ENCODE peak calls at places on chromosomes 16 and 17, in ten cellular contexts. Q, L, H, E, N, Y, V, F, D and M are unnamed samples.
A peak's percentile ranks its signal among the peaks of the same experiment; 100 is the strongest.

GRCh38 chr16:11254913-11255736 is 879 bp downstream of the SOCS1 start:
- DNase-seq in Q (peak; percentile 46), L (peak; percentile 71), H (peak; percentile 58), E (peak; percentile 65), N (no peak), Y (peak; percentile 60), V (peak; percentile 34), F (peak; percentile 86), D (no peak), M (peak; percentile 88)

GRCh38 chr17:63950940-63951907 is 19.1 kb upstream of the CD79B start:
- DNase-seq in Q (no peak), L (peak; percentile 84), H (no peak), E (no peak), N (no peak), Y (peak; percentile 45), V (no peak), F (no peak), D (no peak), M (no peak)

GRCh38 chr17:47675380-47676198 is 18.4 kb upstream of the TBKBP1 start:
- DNase-seq in Q (no peak), L (no peak), H (no peak), E (no peak), N (no peak), Y (no peak), V (no peak), F (no peak), D (no peak), M (no peak)

GRCh38 chr16:59696495-59696894 is 962.4 kb upstream of the GOT2 start:
- DNase-seq in Q (no peak), L (no peak), H (no peak), E (no peak), N (no peak), Y (no peak), V (no peak), F (no peak), D (no peak), M (no peak)

GRCh38 chr16:1533443-1533951 is at the start of gene TMEM204:
- DNase-seq in Q (no peak), L (no peak), H (no peak), E (peak; percentile 72), N (no peak), Y (no peak), V (peak; percentile 78), F (peak; percentile 81), D (peak; percentile 91), M (no peak)

GRCh38 chr17:38861399-38861843 is 7.9 kb upstream of the RPL23 start:
- DNase-seq in Q (no peak), L (no peak), H (no peak), E (no peak), N (no peak), Y (no peak), V (no peak), F (no peak), D (no peak), M (no peak)

GRCh38 chr17:31838641-31839225 is 20.3 kb downstream of the COPRS start:
- DNase-seq in Q (no peak), L (no peak), H (no peak), E (peak; percentile 36), N (no peak), Y (no peak), V (peak; percentile 66), F (peak; percentile 15), D (no peak), M (no peak)

GRCh38 chr16:21685034-21685455 is 21.3 kb downstream of the OTOA start:
- DNase-seq in Q (no peak), L (no peak), H (no peak), E (no peak), N (no peak), Y (peak; percentile 36), V (no peak), F (no peak), D (no peak), M (no peak)

GRCh38 chr17:38885728-38886642 is 16.1 kb downstream of the LASP1 start:
- DNase-seq in Q (no peak), L (no peak), H (no peak), E (peak; percentile 60), N (no peak), Y (no peak), V (peak; percentile 52), F (peak; percentile 52), D (no peak), M (no peak)

GRCh38 chr17:70752966-70753467 is 583.7 kb downstream of the KCNJ2 start:
- DNase-seq in Q (no peak), L (no peak), H (no peak), E (no peak), N (no peak), Y (no peak), V (no peak), F (no peak), D (no peak), M (no peak)

GRCh38 chr16:89922477-89922883 is 662 bp upstream of the TUBB3 start:
- DNase-seq in Q (no peak), L (peak; percentile 78), H (no peak), E (peak; percentile 97), N (peak; percentile 64), Y (peak; percentile 55), V (peak; percentile 91), F (peak; percentile 96), D (peak; percentile 82), M (peak; percentile 88)

GRCh38 chr17:33832295-33832694 is 422.8 kb upstream of the CCL2 start:
- DNase-seq in Q (no peak), L (no peak), H (no peak), E (no peak), N (no peak), Y (no peak), V (no peak), F (no peak), D (no peak), M (no peak)

GRCh38 chr16:3004781-3005284 is 7.9 kb upstream of the CLDN9 start:
- DNase-seq in Q (no peak), L (peak; percentile 74), H (no peak), E (no peak), N (no peak), Y (peak; percentile 64), V (no peak), F (no peak), D (no peak), M (peak; percentile 90)

GRCh38 chr16:1823821-1824220 is 2.8 kb downstream of the HAGH start:
- DNase-seq in Q (no peak), L (no peak), H (no peak), E (peak; percentile 50), N (no peak), Y (peak; percentile 47), V (peak; percentile 59), F (no peak), D (no peak), M (no peak)

GRCh38 chr16:12613131-12613991 is 190.3 kb downstream of the CPPED1 start:
- DNase-seq in Q (no peak), L (no peak), H (no peak), E (no peak), N (no peak), Y (peak; percentile 68), V (peak; percentile 39), F (peak; percentile 46), D (no peak), M (no peak)

DNA sequence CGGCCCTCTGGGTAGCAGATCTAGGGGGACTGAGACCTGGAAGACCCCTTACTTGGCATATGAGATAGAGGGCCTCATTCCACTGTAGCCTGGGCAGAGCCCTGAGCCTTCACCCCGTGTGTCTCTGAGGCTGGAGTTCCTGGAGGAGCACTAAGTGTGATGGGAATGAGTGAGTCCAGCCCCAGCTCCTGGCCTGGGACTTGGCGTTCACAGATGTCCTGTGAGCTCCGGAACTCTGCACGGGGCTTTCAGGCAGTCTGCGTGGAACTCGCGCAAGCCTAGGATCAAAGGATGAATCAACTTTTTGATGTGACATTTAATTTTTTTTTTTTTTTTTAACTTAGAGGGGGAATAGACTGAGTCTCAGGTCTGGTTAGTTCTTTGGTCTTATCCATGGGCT is 1.8 kb downstream of the NKD1 start:
- DNase-seq in Q (no peak), L (no peak), H (no peak), E (no peak), N (no peak), Y (no peak), V (no peak), F (no peak), D (no peak), M (no peak)
- H3K27ac ChIP-seq in Q (no peak overlapping the region), L (no peak overlapping the region), H (no peak overlapping the region), E (no peak overlapping the region), N (no peak overlapping the region), Y (no peak overlapping the region), V (no peak overlapping the region), F (no peak overlapping the region), D (no peak overlapping the region), M (no peak overlapping the region)

GRCh38 chr16:75306102-75306762 is 54.8 kb upstream of the BCAR1 start:
- DNase-seq in Q (no peak), L (no peak), H (no peak), E (no peak), N (no peak), Y (no peak), V (peak; percentile 47), F (no peak), D (no peak), M (no peak)
- H3K4me3 ChIP-seq in Q (no peak overlapping the region), L (no peak overlapping the region), H (no peak overlapping the region), E (peak overlapping the region; percentile 31), N (peak overlapping the region; percentile 47), Y (no peak overlapping the region), V (no peak overlapping the region), F (peak overlapping the region; percentile 53), D (no peak overlapping the region), M (no peak overlapping the region)

DNA sequence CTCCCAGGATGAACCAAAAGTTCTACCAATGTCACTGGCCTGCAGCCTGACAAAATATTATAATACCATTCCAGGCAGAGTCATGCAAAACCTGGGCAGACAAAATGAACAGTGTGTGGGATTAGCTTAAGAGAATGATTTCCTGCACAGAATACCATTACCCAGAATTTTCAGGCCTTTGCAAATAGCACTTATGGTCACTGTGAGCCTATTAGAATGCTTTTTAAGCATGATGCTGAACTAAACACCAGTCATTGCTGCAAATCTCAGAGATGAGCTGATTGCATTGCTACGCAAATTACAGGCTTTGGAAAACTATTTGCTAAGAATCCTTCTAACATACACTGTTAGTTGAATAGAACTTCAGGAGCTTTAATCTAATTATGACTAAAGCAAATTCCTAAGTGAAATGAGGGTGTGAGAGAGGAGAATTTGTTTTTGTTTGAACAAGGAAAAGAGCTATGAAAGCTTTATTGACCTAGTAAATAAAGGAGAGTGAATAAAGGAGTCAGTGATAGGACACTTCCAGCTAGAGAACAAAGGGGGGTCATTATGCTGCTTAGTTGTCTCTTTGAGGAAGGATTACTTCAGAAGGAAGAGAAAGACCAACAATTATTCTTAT is 398.8 kb downstream of the HS3ST3B1 start:
- DNase-seq in Q (no peak), L (no peak), H (no peak), E (no peak), N (no peak), Y (no peak), V (no peak), F (no peak), D (no peak), M (no peak)
- H3K27ac ChIP-seq in Q (no peak overlapping the region), L (no peak overlapping the region), H (no peak overlapping the region), E (no peak overlapping the region), N (no peak overlapping the region), Y (no peak overlapping the region), V (no peak overlapping the region), F (no peak overlapping the region), D (no peak overlapping the region), M (no peak overlapping the region)

DNA sequence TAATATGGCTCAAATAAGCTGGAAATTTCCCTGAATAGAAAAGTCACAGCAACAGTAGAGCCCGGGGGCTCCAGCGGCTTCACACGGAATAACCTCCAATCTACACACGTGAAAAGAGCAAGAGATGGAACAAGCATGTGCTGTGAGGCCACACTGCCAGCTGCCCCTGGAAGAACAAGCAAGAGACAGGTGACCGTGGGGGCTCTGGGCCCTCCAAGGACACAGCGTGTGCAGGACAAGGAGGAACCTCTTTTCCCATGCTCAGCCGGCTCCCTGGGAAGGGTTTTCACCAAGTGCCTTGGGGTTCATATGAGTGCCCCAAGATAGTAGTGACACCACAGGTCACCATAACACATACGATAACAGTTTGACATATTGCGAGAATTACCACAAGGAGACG is 110.2 kb upstream of the ZNF750 start:
- DNase-seq in Q (no peak), L (peak; percentile 31), H (no peak), E (no peak), N (no peak), Y (no peak), V (no peak), F (no peak), D (no peak), M (peak; percentile 31)
- H3K4me3 ChIP-seq in Q (no peak overlapping the region), L (no peak overlapping the region), H (no peak overlapping the region), E (no peak overlapping the region), N (no peak overlapping the region), Y (no peak overlapping the region), V (no peak overlapping the region), F (no peak overlapping the region), D (no peak overlapping the region), M (no peak overlapping the region)